ENCODE peak calls at places on chromosomes 16 and 17, in four cellular contexts. R is Panc1, X is neural progenitor cell, O is mammary epithelial cell. Q is an unnamed sample.

GRCh38 chr16:85204242-85205010 is 92.2 kb upstream of the CIBAR2 start:
- DNase-seq in X (no peak), O (peak), R (no peak), Q (no peak)

GRCh38 chr16:75244844-75245758 is 6.3 kb downstream of the BCAR1 start:
- DNase-seq in O (peak), R (peak), X (peak), Q (no peak)

GRCh38 chr16:79776243-79776884 is 175.8 kb upstream of the MAF start:
- DNase-seq in O (peak), R (no peak), X (peak), Q (no peak)

GRCh38 chr17:17987187-17987896 is 14.7 kb downstream of the DRC3 start:
- DNase-seq in O (no peak), X (no peak), R (no peak), Q (no peak)

GRCh38 chr16:49484454-49484853 is 110.8 kb downstream of the C16orf78 start:
- DNase-seq in R (no peak), X (peak), O (no peak), Q (peak)

GRCh38 chr17:61340431-61340830 is 59.2 kb upstream of the TBX2 start:
- DNase-seq in X (no peak), R (no peak), O (peak), Q (no peak)

GRCh38 chr17:40035162-40035559 is 19.0 kb downstream of the MED24 start:
- DNase-seq in X (peak), R (no peak), O (no peak), Q (no peak)

GRCh38 chr16:972316-973002 is 1.7 kb upstream of the LMF1 start:
- DNase-seq in X (peak), O (peak), R (no peak), Q (no peak)

GRCh38 chr16:88936913-88937666 is 39.9 kb downstream of the CBFA2T3 start:
- DNase-seq in R (no peak), O (no peak), X (no peak), Q (no peak)

GRCh38 chr17:44558349-44559287 is 1.3 kb downstream of the FZD2 start:
- DNase-seq in R (no peak), X (peak), O (no peak), Q (no peak)

DNA sequence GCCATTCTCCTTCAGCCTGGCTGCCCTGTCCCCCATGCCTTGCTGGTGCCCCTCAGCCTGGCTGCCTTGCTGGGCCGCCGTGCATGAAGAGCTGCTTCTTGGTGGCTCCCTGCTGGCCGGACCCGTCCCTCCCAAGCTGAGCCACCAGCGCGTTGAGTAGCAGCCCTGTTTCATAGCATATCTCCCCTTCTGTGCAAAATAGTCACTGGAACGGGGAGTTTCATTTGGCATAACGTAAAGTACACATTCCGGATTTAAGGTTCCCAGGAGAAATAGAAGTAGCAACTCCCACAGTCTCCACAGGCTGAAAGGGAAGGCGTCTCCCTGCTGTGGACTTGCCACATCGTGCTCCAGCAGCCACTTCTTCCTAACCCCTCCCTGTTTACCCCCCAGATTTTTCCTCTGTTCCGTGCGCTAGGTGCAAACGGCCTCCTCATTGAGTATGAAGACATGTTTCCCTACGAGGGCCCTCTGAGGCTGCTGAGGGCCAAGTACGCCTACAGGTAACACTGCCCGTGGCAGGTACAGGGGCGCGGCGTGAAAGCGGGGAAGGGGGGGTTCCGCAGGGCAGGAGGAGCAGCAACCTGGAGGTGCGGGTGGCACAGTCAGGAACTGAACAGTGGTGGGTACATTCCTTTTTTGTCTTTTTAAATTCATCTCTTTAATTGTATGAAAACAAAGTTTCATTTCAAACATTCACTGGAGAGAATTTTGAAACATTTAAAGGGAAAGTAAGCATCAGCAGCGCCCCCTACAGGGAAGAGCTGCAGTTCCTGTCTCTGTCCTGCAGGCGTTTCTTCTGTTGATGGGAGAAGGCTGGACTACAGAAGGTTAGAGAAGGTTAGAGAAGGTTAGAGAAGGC is 5.8 kb upstream of the OGFOD3 start:
- DNase-seq in X (peak), O (peak), R (no peak), Q (no peak)
- TF ChIP-seq CTCF in X (peak), O (peak), R (peak), Q (peak)

DNA sequence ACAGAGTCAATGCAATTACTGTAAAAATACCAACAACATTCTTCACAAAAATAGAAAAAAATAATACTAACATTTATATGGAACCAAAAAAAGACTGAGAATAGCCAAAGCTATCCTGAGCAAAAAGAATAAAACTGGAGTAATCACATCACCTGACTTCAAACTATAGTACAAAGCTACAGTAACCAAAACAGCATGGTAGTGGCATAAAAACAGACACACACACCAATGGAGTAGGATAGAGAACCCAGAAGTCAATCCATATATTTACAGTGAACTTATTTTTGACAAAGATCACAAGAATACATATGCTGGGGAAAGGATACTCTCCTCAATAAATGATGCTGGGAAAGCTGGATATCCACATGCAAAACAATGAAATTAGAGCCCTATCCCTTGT is 84.2 kb downstream of the CEP112 start:
- DNase-seq in O (no peak), X (no peak), R (no peak), Q (no peak)
- TF ChIP-seq CTCF in O (no peak), X (no peak), R (no peak), Q (no peak)

DNA sequence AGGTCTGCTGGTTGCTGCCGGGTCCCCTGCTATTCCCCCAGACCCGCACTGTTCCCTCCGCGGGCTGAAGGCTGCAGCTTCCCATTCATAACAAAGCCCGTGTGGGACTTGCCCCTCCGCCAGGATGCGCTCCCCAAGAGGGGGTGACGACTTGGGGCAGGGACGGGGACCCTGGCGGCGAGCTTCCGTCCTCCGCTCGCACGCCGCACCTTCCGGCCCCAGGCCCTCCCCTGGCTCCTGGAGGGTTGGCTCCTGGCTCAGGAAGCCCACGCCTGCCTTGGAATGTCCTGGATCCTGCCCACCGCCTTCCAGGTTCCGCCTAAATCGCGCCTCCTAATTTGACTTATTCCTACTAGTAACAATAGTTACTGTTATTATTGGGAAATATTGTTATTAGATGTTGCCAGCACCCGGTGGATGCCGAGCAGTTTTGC is 1.1 kb upstream of the TFAP4 start:
- DNase-seq in O (peak), R (no peak), X (peak), Q (no peak)
- TF ChIP-seq CTCF in O (peak), R (no peak), X (peak), Q (peak)

DNA sequence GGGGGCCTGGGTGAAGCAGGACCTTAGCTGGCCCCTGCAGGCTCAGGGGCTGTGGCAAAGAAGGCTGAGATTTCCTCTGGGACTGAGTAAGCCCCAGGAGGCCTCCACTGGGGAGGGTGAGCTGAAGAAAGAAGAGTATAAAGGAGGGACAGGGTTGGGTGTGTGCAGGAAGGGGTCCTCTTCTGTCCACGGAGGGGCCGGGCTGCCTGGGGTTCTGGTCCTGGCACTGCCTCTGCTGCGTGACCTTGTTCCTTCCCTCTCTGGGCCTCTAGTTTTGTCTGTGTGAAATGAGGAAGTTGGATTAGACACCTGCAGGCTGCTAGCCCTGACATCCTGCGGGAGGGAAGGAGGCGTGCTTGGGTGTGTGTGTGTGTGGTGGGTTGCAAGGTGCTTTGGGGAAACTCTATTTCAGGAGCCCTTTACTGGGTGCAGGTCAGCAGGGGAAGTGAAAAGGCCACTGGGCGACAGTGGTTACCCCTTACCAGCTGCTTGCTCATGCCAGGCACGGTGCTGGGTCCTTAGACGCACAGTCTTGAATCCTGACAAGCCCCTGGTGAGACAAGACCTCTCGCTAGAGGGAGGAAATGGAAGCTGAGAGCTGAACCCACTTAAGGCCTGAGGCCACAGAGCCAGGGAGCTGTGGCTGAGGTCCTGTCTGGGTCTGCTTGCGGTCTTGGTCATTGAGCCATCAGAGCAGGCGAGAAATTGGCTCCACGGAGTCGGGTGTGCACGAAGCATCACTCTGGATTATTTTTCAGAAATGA is 60.7 kb downstream of the OR1D5 start:
- DNase-seq in R (no peak), O (no peak), X (no peak), Q (peak)
- TF ChIP-seq CTCF in R (no peak), O (no peak), X (no peak), Q (no peak)

GRCh38 chr16:64773184-64773583 is 348.7 kb downstream of the CDH11 start:
- DNase-seq in X (no peak), R (no peak), O (no peak), Q (no peak)

GRCh38 chr16:64773638-64774037 is 348.2 kb downstream of the CDH11 start:
- DNase-seq in R (no peak), O (no peak), X (no peak), Q (no peak)

GRCh38 chr16:64771273-64771672 is 350.6 kb downstream of the CDH11 start:
- DNase-seq in O (no peak), R (no peak), X (no peak), Q (no peak)
- TF ChIP-seq CTCF in O (no peak), R (no peak), X (no peak), Q (no peak)

DNA sequence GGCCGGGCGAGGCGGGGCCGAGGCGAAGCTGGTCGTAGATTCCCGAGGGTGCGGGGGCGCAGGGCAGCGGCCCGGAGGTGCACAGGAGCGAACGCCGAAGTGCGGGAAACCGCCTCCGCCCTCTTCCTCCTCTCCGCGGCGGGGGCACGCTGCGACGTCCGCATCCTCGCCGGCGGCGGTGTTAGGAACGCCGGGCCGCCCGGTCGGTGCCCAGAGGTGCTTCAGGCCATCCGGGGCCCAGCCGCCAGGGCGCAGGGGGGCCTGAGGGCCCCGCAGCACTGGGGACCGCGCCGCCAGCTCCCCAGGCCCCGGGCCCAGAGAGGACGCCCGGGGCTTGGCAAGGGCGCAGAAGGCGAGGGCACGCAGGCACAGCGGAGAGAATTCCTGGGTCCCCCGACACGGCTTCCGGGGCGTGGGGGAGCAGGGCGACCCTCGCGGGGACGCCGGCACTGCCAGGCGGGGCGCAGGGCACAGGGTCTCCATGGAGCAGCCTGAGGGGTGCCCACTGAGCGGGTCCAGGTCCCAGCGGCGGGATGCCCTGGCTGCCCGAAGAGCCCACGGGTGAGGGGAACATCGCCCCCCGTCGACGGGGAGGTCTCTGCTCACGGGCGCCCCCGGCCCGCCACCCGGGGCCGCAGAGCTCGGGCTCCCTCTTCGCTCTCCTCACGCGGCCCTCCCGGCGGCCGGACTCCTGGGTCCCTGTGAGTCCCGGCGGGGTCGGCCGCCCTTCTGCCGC is 576 bp downstream of the EPOP start:
- DNase-seq in R (no peak), O (no peak), X (peak), Q (no peak)
- TF ChIP-seq CTCF in R (peak), O (no peak), X (peak), Q (no peak)

DNA sequence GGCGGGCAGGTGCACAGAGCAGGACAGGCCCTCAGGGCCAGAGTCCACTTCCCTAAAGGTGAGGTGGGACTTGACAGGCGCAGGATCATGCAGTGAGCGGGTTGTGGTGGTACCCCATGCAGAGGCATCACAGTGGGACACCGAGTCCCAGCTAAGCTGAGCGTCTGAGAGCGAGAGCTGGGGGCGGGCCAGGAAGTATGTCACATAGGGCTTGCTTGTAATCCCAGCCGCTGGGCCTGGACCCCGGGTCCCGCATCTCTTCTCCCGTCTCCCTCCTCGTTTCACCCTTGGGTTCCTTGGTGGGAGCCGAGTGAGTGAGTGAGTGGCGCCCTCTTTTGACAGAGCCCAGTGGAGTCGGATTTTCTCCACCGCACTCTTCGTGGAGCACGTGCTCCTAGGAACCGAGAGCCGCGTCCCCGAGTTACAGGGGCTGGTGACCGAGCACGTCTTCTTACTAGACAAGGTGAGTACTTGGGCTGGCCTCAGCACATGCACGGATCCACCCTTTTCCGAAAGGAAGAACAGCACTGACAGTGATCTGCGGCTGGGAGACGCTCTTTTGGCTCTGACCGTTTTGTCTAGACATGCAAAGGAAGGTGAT is 50.8 kb upstream of the ENDOV start:
- DNase-seq in O (peak), R (no peak), X (peak), Q (no peak)
- TF ChIP-seq CTCF in O (peak), R (no peak), X (peak), Q (no peak)

GRCh38 chr17:42009170-42009569 is 8.1 kb downstream of the DNAJC7 start:
- DNase-seq in O (no peak), R (no peak), X (peak), Q (no peak)

GRCh38 chr17:42005128-42005527 is 12.1 kb downstream of the DNAJC7 start:
- DNase-seq in O (no peak), X (no peak), R (no peak), Q (no peak)

GRCh38 chr17:42016411-42016831 is 818 bp downstream of the DNAJC7 start:
- DNase-seq in O (peak), R (no peak), X (peak), Q (no peak)

DNA sequence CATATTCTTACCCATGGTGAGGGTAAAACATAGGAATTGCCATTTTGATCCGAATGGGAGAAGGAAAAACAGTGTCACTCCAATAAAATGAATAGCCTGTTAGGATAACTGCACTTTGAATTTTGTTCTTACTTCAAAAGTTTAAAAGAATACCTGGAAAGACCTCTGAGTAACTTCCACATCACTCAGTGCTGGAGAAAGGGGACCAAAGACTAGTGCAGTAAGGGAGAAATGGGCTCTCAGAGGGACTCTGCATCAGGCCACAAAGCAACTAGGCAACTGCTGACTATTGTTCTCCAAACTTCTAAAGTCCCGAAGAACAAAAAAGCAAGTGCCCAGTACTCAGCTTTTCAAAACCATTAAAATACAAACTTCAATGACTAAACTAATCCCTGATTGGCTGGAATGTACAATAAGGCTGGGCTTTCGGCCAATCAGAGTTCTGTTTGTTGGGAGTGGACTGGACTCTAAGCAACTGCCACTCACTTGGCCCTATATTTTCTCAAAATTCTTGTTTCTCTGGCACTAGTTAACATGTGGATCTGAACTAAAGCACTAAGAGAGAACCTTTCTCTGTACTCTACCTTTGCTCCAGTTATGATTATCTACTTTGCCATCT is 6.2 kb downstream of the DNAJC7 start:
- DNase-seq in O (peak), R (no peak), X (peak), Q (no peak)
- TF ChIP-seq CTCF in O (no peak), R (no peak), X (no peak), Q (no peak)